ENCODE peak calls at places on chromosome 11, in five cellular contexts. One of them, this sample, is unnamed.

GRCh38 chr11:115083129-115083823 is 404.9 kb downstream of the NXPE2 start:
- DNase-seq in B cell: no peak
- DNase-seq in HFF-Myc: no peak
- DNase-seq in Caco-2: no peak
- DNase-seq in esophagus squamous epithelium: no peak
- DNase-seq in this sample: no peak

GRCh38 chr11:57643802-57644201 is 5.9 kb downstream of the YPEL4 start:
- DNase-seq in B cell: no peak
- DNase-seq in HFF-Myc: no peak
- DNase-seq in Caco-2: no peak
- DNase-seq in esophagus squamous epithelium: no peak
- DNase-seq in this sample: no peak

GRCh38 chr11:83477772-83478171 is 191.6 kb upstream of the CCDC90B start:
- DNase-seq in B cell: no peak
- DNase-seq in HFF-Myc: no peak
- DNase-seq in Caco-2: no peak
- DNase-seq in esophagus squamous epithelium: no peak
- DNase-seq in this sample: no peak

GRCh38 chr11:79438631-79439429 is 2.0 kb downstream of the TENM4 start:
- DNase-seq in B cell: no peak
- DNase-seq in HFF-Myc: no peak
- DNase-seq in Caco-2: no peak
- DNase-seq in esophagus squamous epithelium: no peak
- DNase-seq in this sample: no peak

GRCh38 chr11:112844530-112844929 is 116.7 kb upstream of the NCAM1 start:
- DNase-seq in B cell: no peak
- DNase-seq in HFF-Myc: no peak
- DNase-seq in Caco-2: no peak
- DNase-seq in esophagus squamous epithelium: no peak
- DNase-seq in this sample: no peak

GRCh38 chr11:58675344-58676155 is 53.1 kb downstream of the CNTF start:
- DNase-seq in B cell: peak
- DNase-seq in HFF-Myc: peak
- DNase-seq in Caco-2: peak
- DNase-seq in esophagus squamous epithelium: no peak
- DNase-seq in this sample: peak

GRCh38 chr11:125976156-125976555 is 30.3 kb downstream of the VSIG10L2 start:
- DNase-seq in B cell: no peak
- DNase-seq in HFF-Myc: no peak
- DNase-seq in Caco-2: no peak
- DNase-seq in esophagus squamous epithelium: no peak
- DNase-seq in this sample: no peak

GRCh38 chr11:78946945-78947914 is 372.6 kb upstream of the NARS2 start:
- DNase-seq in B cell: no peak
- DNase-seq in HFF-Myc: peak
- DNase-seq in Caco-2: no peak
- DNase-seq in esophagus squamous epithelium: no peak
- DNase-seq in this sample: no peak

GRCh38 chr11:130434521-130435223 is 6.3 kb upstream of the ADAMTS8 start:
- DNase-seq in B cell: peak
- DNase-seq in HFF-Myc: peak
- DNase-seq in Caco-2: peak
- DNase-seq in esophagus squamous epithelium: no peak
- DNase-seq in this sample: peak

GRCh38 chr11:8807544-8808225 is 103.3 kb upstream of the AKIP1 start:
- DNase-seq in B cell: no peak
- DNase-seq in HFF-Myc: no peak
- DNase-seq in Caco-2: no peak
- DNase-seq in esophagus squamous epithelium: no peak
- DNase-seq in this sample: peak

GRCh38 chr11:101407324-101407723 is 176.5 kb downstream of the TRPC6 start:
- DNase-seq in B cell: no peak
- DNase-seq in HFF-Myc: no peak
- DNase-seq in Caco-2: no peak
- DNase-seq in esophagus squamous epithelium: no peak
- DNase-seq in this sample: no peak

GRCh38 chr11:65997286-65997685 is 4.7 kb downstream of the EIF1AD start:
- DNase-seq in B cell: no peak
- DNase-seq in HFF-Myc: no peak
- DNase-seq in Caco-2: no peak
- DNase-seq in esophagus squamous epithelium: no peak
- DNase-seq in this sample: no peak

GRCh38 chr11:95517453-95517852 is 272.1 kb downstream of the FAM76B start:
- DNase-seq in B cell: no peak
- DNase-seq in HFF-Myc: no peak
- DNase-seq in Caco-2: no peak
- DNase-seq in esophagus squamous epithelium: no peak
- DNase-seq in this sample: no peak

GRCh38 chr11:64656797-64657196 is 65.8 kb downstream of the SLC22A12 start:
- DNase-seq in B cell: no peak
- DNase-seq in HFF-Myc: no peak
- DNase-seq in Caco-2: peak
- DNase-seq in esophagus squamous epithelium: no peak
- DNase-seq in this sample: no peak
- TF ChIP-seq CTCF in B cell: no peak
- TF ChIP-seq CTCF in HFF-Myc: no peak
- TF ChIP-seq CTCF in Caco-2: peak
- TF ChIP-seq CTCF in esophagus squamous epithelium: no peak
- TF ChIP-seq CTCF in this sample: no peak

GRCh38 chr11:11493698-11494097 is 128.1 kb downstream of the GALNT18 start:
- DNase-seq in B cell: no peak
- DNase-seq in HFF-Myc: no peak
- DNase-seq in Caco-2: no peak
- DNase-seq in esophagus squamous epithelium: no peak
- DNase-seq in this sample: no peak
- TF ChIP-seq CTCF in B cell: no peak
- TF ChIP-seq CTCF in HFF-Myc: no peak
- TF ChIP-seq CTCF in Caco-2: peak
- TF ChIP-seq CTCF in esophagus squamous epithelium: no peak
- TF ChIP-seq CTCF in this sample: no peak

GRCh38 chr11:118294053-118294452 is 10.5 kb upstream of the CD3E start:
- DNase-seq in B cell: no peak
- DNase-seq in HFF-Myc: no peak
- DNase-seq in Caco-2: no peak
- DNase-seq in esophagus squamous epithelium: no peak
- DNase-seq in this sample: no peak

GRCh38 chr11:118291453-118291852 is 13.1 kb upstream of the CD3E start:
- DNase-seq in B cell: no peak
- DNase-seq in HFF-Myc: no peak
- DNase-seq in Caco-2: no peak
- DNase-seq in esophagus squamous epithelium: no peak
- DNase-seq in this sample: no peak

GRCh38 chr11:118295199-118295598 is 9.3 kb upstream of the CD3E start:
- DNase-seq in B cell: no peak
- DNase-seq in HFF-Myc: no peak
- DNase-seq in Caco-2: peak
- DNase-seq in esophagus squamous epithelium: no peak
- DNase-seq in this sample: no peak

GRCh38 chr11:118290923-118291322 is 13.6 kb upstream of the CD3E start:
- DNase-seq in B cell: peak
- DNase-seq in HFF-Myc: no peak
- DNase-seq in Caco-2: peak
- DNase-seq in esophagus squamous epithelium: no peak
- DNase-seq in this sample: no peak

GRCh38 chr11:118295834-118296454 is 8.6 kb upstream of the CD3E start:
- DNase-seq in B cell: no peak
- DNase-seq in HFF-Myc: no peak
- DNase-seq in Caco-2: peak
- DNase-seq in esophagus squamous epithelium: no peak
- DNase-seq in this sample: no peak
- TF ChIP-seq CTCF in B cell: peak
- TF ChIP-seq CTCF in HFF-Myc: peak
- TF ChIP-seq CTCF in Caco-2: peak
- TF ChIP-seq CTCF in esophagus squamous epithelium: peak
- TF ChIP-seq CTCF in this sample: peak

DNA sequence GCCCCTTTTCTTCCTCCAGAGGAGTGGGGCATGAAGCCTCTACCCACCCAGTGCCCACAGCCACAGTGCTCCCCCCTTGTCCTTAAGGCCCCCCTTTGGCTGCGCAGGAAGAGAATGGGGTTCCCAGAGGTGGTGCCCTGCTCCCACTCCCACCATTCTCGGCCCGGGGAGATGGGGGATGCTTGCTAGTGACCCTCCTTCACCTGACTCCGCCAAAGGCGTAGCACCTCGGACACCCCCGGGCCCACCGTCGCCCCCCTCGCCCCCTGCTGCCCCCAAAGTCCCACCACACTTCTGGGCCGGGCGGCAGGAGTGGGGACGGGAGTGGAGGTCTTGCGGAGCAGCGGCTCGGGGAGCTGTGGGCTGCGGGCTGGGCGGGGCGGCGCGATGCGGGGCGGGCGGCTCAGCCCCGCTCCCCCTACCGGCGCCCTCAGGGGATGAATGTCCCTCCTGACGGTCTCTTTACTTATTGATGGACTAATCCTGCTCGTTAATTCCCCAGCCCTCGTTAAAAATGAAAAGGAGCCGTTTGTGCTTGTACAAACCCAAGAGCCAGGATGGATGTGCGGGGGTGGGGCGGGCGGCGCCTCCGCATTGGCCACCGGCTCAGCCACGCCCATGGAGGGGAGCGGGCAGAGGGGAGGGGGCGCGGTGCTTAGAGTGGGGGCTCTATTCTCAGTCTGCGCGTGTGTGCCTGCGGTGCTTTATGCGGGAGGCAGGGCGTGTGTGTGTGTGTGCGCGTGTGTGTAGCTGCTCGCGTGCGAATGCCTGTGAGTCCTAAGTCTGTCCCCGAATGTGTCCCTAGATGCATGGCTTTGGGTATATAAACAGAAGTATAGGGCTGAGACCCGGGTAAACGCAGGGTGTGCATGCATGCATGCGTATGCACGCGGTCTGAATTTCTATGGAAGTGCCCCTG is 25.6 kb downstream of the SYT7 start:
- DNase-seq in B cell: no peak
- DNase-seq in HFF-Myc: no peak
- DNase-seq in Caco-2: no peak
- DNase-seq in esophagus squamous epithelium: no peak
- DNase-seq in this sample: no peak
- TF ChIP-seq CTCF in B cell: no peak
- TF ChIP-seq CTCF in HFF-Myc: peak
- TF ChIP-seq CTCF in Caco-2: no peak
- TF ChIP-seq CTCF in esophagus squamous epithelium: no peak
- TF ChIP-seq CTCF in this sample: no peak

GRCh38 chr11:257766-258493 is 20.3 kb upstream of the NLRP6 start:
- DNase-seq in B cell: no peak
- DNase-seq in HFF-Myc: no peak
- DNase-seq in Caco-2: peak
- DNase-seq in esophagus squamous epithelium: no peak
- DNase-seq in this sample: no peak
- TF ChIP-seq CTCF in B cell: no peak
- TF ChIP-seq CTCF in HFF-Myc: no peak
- TF ChIP-seq CTCF in Caco-2: peak
- TF ChIP-seq CTCF in esophagus squamous epithelium: no peak
- TF ChIP-seq CTCF in this sample: no peak

GRCh38 chr11:70082829-70083228 is 4.7 kb downstream of the ANO1 start:
- DNase-seq in B cell: no peak
- DNase-seq in HFF-Myc: no peak
- DNase-seq in Caco-2: no peak
- DNase-seq in esophagus squamous epithelium: no peak
- DNase-seq in this sample: no peak
- TF ChIP-seq CTCF in B cell: no peak
- TF ChIP-seq CTCF in HFF-Myc: no peak
- TF ChIP-seq CTCF in Caco-2: peak
- TF ChIP-seq CTCF in esophagus squamous epithelium: no peak
- TF ChIP-seq CTCF in this sample: peak

GRCh38 chr11:1197886-1198765 is 24.7 kb upstream of the MUC5B start:
- DNase-seq in B cell: peak
- DNase-seq in HFF-Myc: no peak
- DNase-seq in Caco-2: no peak
- DNase-seq in esophagus squamous epithelium: no peak
- DNase-seq in this sample: no peak
- TF ChIP-seq CTCF in B cell: no peak
- TF ChIP-seq CTCF in HFF-Myc: no peak
- TF ChIP-seq CTCF in Caco-2: no peak
- TF ChIP-seq CTCF in esophagus squamous epithelium: no peak
- TF ChIP-seq CTCF in this sample: no peak

GRCh38 chr11:38818720-38819119 is 2220.7 kb upstream of the RAG2 start:
- DNase-seq in B cell: no peak
- DNase-seq in HFF-Myc: no peak
- DNase-seq in Caco-2: no peak
- DNase-seq in esophagus squamous epithelium: no peak
- DNase-seq in this sample: no peak

GRCh38 chr11:38819986-38820385 is 2221.9 kb upstream of the RAG2 start:
- DNase-seq in B cell: no peak
- DNase-seq in HFF-Myc: no peak
- DNase-seq in Caco-2: no peak
- DNase-seq in esophagus squamous epithelium: no peak
- DNase-seq in this sample: no peak

DNA sequence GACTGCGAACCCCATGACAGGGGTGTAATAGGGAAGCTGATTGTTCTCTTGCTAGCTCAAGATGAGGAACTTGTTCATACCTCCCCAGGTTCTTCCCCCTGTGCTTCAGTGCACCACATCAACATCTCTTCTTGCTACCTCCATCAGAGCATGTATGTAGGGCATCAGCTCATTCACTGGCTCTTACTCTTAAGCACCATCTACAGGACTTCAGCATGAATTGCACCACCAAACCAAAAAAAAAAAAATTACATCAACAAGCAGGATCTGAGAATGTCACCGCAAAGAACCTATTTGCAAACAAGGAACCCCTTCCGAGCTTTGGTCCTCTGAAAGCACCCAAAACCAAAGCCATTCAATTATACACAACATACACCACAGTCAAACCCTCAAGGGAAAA is 2226.5 kb upstream of the RAG2 start:
- DNase-seq in B cell: no peak
- DNase-seq in HFF-Myc: no peak
- DNase-seq in Caco-2: peak
- DNase-seq in esophagus squamous epithelium: no peak
- DNase-seq in this sample: no peak
- TF ChIP-seq CTCF in B cell: no peak
- TF ChIP-seq CTCF in HFF-Myc: peak
- TF ChIP-seq CTCF in Caco-2: no peak
- TF ChIP-seq CTCF in esophagus squamous epithelium: no peak
- TF ChIP-seq CTCF in this sample: peak